ENCODE peak calls at places on chromosomes 16 and 17, in seven cellular contexts. Z, C, E, X, R, J and Y are unnamed samples.

GRCh38 chr17:3528604-3529511 is 28.8 kb downstream of the TRPV3 start:
- DNase-seq in E (no peak), J (peak), R (no peak), Z (peak), C (no peak), X (no peak), Y (no peak)

GRCh38 chr17:6853764-6854442 is 22.4 kb upstream of the TEKT1 start:
- DNase-seq in E (no peak), J (peak), C (no peak), X (no peak), R (no peak), Z (no peak), Y (no peak)

GRCh38 chr17:40871316-40871715 is 4.3 kb upstream of the KRT12 start:
- DNase-seq in E (no peak), J (no peak), C (no peak), R (no peak), Z (no peak), X (no peak), Y (no peak)

GRCh38 chr16:24906199-24906808 is 60.5 kb downstream of the SLC5A11 start:
- DNase-seq in R (no peak), E (no peak), X (no peak), Z (peak), J (peak), C (no peak), Y (no peak)

GRCh38 chr17:309361-309888 is 43.2 kb downstream of the RPH3AL start:
- DNase-seq in J (no peak), X (no peak), R (no peak), E (peak), Z (no peak), C (peak), Y (peak)

GRCh38 chr17:9363440-9364350 is 211.9 kb downstream of the STX8 start:
- DNase-seq in E (peak), Z (peak), R (no peak), J (peak), C (no peak), X (no peak), Y (peak)

GRCh38 chr17:48241131-48241591 is 133.6 kb downstream of the SNX11 start:
- DNase-seq in X (no peak), Z (peak), J (peak), R (no peak), E (peak), C (no peak), Y (peak)

GRCh38 chr17:77308768-77309726 is 168.3 kb downstream of the SEC14L1 start:
- DNase-seq in Z (peak), X (no peak), C (no peak), E (peak), J (peak), R (no peak), Y (peak)

GRCh38 chr17:79840204-79840988 is 1.2 kb upstream of the CBX4 start:
- DNase-seq in R (no peak), X (no peak), C (peak), E (peak), J (peak), Z (peak), Y (peak)

GRCh38 chr16:79543219-79543618 is 57.3 kb downstream of the MAF start:
- DNase-seq in Z (no peak), E (no peak), C (no peak), R (no peak), J (no peak), X (no peak), Y (no peak)

GRCh38 chr17:5870231-5870953 is 199.8 kb upstream of the WSCD1 start:
- DNase-seq in R (no peak), E (peak), X (no peak), Z (no peak), J (peak), C (no peak), Y (peak)

GRCh38 chr17:76612977-76613851 is 27.6 kb upstream of the ST6GALNAC2 start:
- DNase-seq in E (no peak), J (peak), Z (no peak), R (no peak), C (no peak), X (no peak), Y (no peak)

GRCh38 chr16:89534147-89534788 is 26.1 kb downstream of the SPG7 start:
- DNase-seq in Z (peak), X (no peak), R (no peak), E (no peak), C (no peak), J (no peak), Y (no peak)

GRCh38 chr16:89491238-89491869 is 993 bp upstream of the ANKRD11 start:
- DNase-seq in E (no peak), X (no peak), C (no peak), J (peak), R (no peak), Z (no peak), Y (no peak)

GRCh38 chr17:20920813-20921199 is 122.0 kb downstream of the USP22 start:
- DNase-seq in E (peak), R (no peak), Z (peak), C (no peak), J (peak), X (no peak), Y (peak)

GRCh38 chr16:67773099-67773498 is 33.3 kb downstream of the RANBP10 start:
- DNase-seq in E (no peak), J (no peak), C (no peak), R (no peak), X (no peak), Z (peak), Y (no peak)

GRCh38 chr16:15141586-15141985 is 47.5 kb upstream of the RRN3 start:
- DNase-seq in R (no peak), X (no peak), Z (no peak), E (no peak), C (no peak), J (no peak), Y (no peak)

GRCh38 chr17:1241904-1242303 is 28.3 kb upstream of the BHLHA9 start:
- DNase-seq in C (no peak), R (no peak), Z (peak), J (peak), E (peak), X (no peak), Y (peak)

GRCh38 chr17:49967621-49968379 is 1.2 kb upstream of the DLX4 start:
- DNase-seq in J (no peak), X (no peak), E (no peak), C (no peak), R (no peak), Z (no peak), Y (no peak)

GRCh38 chr16:65524231-65524630 is 402.4 kb upstream of the CDH11 start:
- DNase-seq in E (no peak), Z (no peak), X (no peak), C (no peak), J (no peak), R (no peak), Y (no peak)

GRCh38 chr16:30948087-30948955 is 547 bp upstream of the ORAI3 start:
- DNase-seq in R (peak), C (peak), J (peak), X (no peak), E (peak), Z (peak), Y (peak)

GRCh38 chr16:15950167-15950854 is 895 bp downstream of the ABCC1 start:
- DNase-seq in X (peak), Z (peak), C (peak), J (peak), E (peak), R (no peak), Y (peak)

GRCh38 chr16:57536306-57537193 is at the start of gene CCDC102A:
- DNase-seq in R (peak), C (peak), E (peak), J (no peak), Z (no peak), X (no peak), Y (no peak)

GRCh38 chr17:14360851-14361250 is 60.0 kb downstream of the HS3ST3B1 start:
- DNase-seq in X (no peak), Z (no peak), C (no peak), R (no peak), E (no peak), J (no peak), Y (no peak)

GRCh38 chr16:88922114-88922825 is 54.7 kb downstream of the CBFA2T3 start:
- DNase-seq in J (peak), X (no peak), Z (peak), C (peak), R (no peak), E (peak), Y (no peak)

GRCh38 chr16:69118468-69118867 is 13.0 kb downstream of the HAS3 start:
- DNase-seq in R (no peak), E (no peak), X (no peak), C (no peak), J (no peak), Z (no peak), Y (no peak)

GRCh38 chr16:69885722-69886121 is 65.4 kb upstream of the CLEC18A start:
- DNase-seq in J (no peak), E (no peak), R (no peak), C (no peak), X (no peak), Z (no peak), Y (no peak)

GRCh38 chr16:74738134-74738541 is 36.5 kb downstream of the FA2H start:
- DNase-seq in Z (no peak), E (peak), X (no peak), C (no peak), J (peak), R (no peak), Y (no peak)

GRCh38 chr17:81309140-81309858 is 14.2 kb upstream of the SLC38A10 start:
- DNase-seq in X (no peak), C (peak), Z (peak), J (peak), E (peak), R (peak), Y (peak)

GRCh38 chr17:17062356-17062755 is 20.1 kb downstream of the MPRIP start:
- DNase-seq in R (peak), J (no peak), Z (peak), X (no peak), E (peak), C (no peak), Y (peak)

GRCh38 chr17:76263896-76264295 is 1.3 kb upstream of the UBALD2 start:
- DNase-seq in X (no peak), R (no peak), Z (no peak), E (no peak), C (no peak), J (no peak), Y (peak)

GRCh38 chr16:89193576-89194293 is 6.6 kb downstream of the SLC22A31 start:
- DNase-seq in J (no peak), E (no peak), C (no peak), R (no peak), Z (no peak), X (no peak), Y (no peak)

GRCh38 chr16:81734632-81735434 is 44.3 kb upstream of the PLCG2 start:
- DNase-seq in C (no peak), Z (no peak), E (no peak), X (no peak), R (no peak), J (no peak), Y (no peak)

GRCh38 chr16:53852678-53853077 is 148.7 kb downstream of the FTO start:
- DNase-seq in X (no peak), E (no peak), Z (no peak), R (no peak), J (no peak), C (no peak), Y (no peak)

GRCh38 chr17:17041018-17041521 is 1.2 kb upstream of the MPRIP start:
- DNase-seq in J (peak), R (peak), C (peak), X (no peak), Z (no peak), E (peak), Y (peak)

GRCh38 chr17:64187093-64187895 is 57.4 kb upstream of the ERN1 start:
- DNase-seq in X (no peak), Z (no peak), C (no peak), J (no peak), R (no peak), E (no peak), Y (no peak)

GRCh38 chr16:69763557-69763942 is 1.4 kb downstream of the WWP2 start:
- DNase-seq in X (no peak), R (no peak), C (no peak), J (peak), E (no peak), Z (peak), Y (no peak)

GRCh38 chr16:50884066-50884860 is 142.4 kb downstream of the CYLD start:
- DNase-seq in E (no peak), R (no peak), J (no peak), Z (no peak), X (no peak), C (no peak), Y (no peak)